ENCODE peak calls at places on chromosomes 6 and 20, in ten cellular contexts. One of them, this sample, is unnamed.

GRCh38 chr6:39792501-39793450 is 600 bp downstream of the DAAM2 start:
- DNase-seq in nephron progenitor cell: peak; percentile 21
- DNase-seq in colonic mucosa: no peak
- DNase-seq in islet precursor cell: peak; percentile 50
- DNase-seq in heart right ventricle: no peak
- DNase-seq in GM19239: no peak
- DNase-seq in RPMI7951: no peak
- DNase-seq in activated CD4-positive, alpha-beta T cell treated with anti-CD3 and anti-CD28 coated beads, Interleukin-2, amount 50 U/mL, for 48 hours: no peak
- DNase-seq in adrenal gland: peak; percentile 40
- DNase-seq in ELF-1: no peak
- DNase-seq in this sample: peak; percentile 31

GRCh38 chr6:151729829-151730495 is 77.5 kb upstream of the ESR1 start:
- DNase-seq in islet precursor cell: no peak
- DNase-seq in GM19239: no peak
- DNase-seq in heart right ventricle: no peak
- DNase-seq in ELF-1: no peak
- DNase-seq in colonic mucosa: no peak
- DNase-seq in adrenal gland: no peak
- DNase-seq in activated CD4-positive, alpha-beta T cell treated with anti-CD3 and anti-CD28 coated beads, Interleukin-2, amount 50 U/mL, for 48 hours: no peak
- DNase-seq in RPMI7951: no peak
- DNase-seq in nephron progenitor cell: no peak
- DNase-seq in this sample: peak; percentile 21

GRCh38 chr20:51386586-51386985 is 155.9 kb downstream of the NFATC2 start:
- DNase-seq in nephron progenitor cell: no peak
- DNase-seq in heart right ventricle: no peak
- DNase-seq in activated CD4-positive, alpha-beta T cell treated with anti-CD3 and anti-CD28 coated beads, Interleukin-2, amount 50 U/mL, for 48 hours: peak; percentile 64
- DNase-seq in ELF-1: no peak
- DNase-seq in RPMI7951: no peak
- DNase-seq in GM19239: no peak
- DNase-seq in adrenal gland: no peak
- DNase-seq in colonic mucosa: no peak
- DNase-seq in islet precursor cell: no peak
- DNase-seq in this sample: no peak

GRCh38 chr20:41649489-41649888 is 31.3 kb upstream of the CHD6 start:
- DNase-seq in colonic mucosa: peak; percentile 26
- DNase-seq in RPMI7951: no peak
- DNase-seq in GM19239: no peak
- DNase-seq in ELF-1: no peak
- DNase-seq in activated CD4-positive, alpha-beta T cell treated with anti-CD3 and anti-CD28 coated beads, Interleukin-2, amount 50 U/mL, for 48 hours: no peak
- DNase-seq in islet precursor cell: no peak
- DNase-seq in adrenal gland: no peak
- DNase-seq in nephron progenitor cell: no peak
- DNase-seq in heart right ventricle: no peak
- DNase-seq in this sample: no peak

GRCh38 chr20:53099851-53100250 is 127.7 kb downstream of the TSHZ2 start:
- DNase-seq in RPMI7951: no peak
- DNase-seq in heart right ventricle: no peak
- DNase-seq in ELF-1: no peak
- DNase-seq in colonic mucosa: no peak
- DNase-seq in activated CD4-positive, alpha-beta T cell treated with anti-CD3 and anti-CD28 coated beads, Interleukin-2, amount 50 U/mL, for 48 hours: no peak
- DNase-seq in nephron progenitor cell: no peak
- DNase-seq in GM19239: no peak
- DNase-seq in islet precursor cell: no peak
- DNase-seq in adrenal gland: no peak
- DNase-seq in this sample: no peak

GRCh38 chr6:107361568-107362270 is 97.6 kb downstream of the PDSS2 start:
- DNase-seq in islet precursor cell: peak; percentile 68
- DNase-seq in RPMI7951: peak; percentile 65
- DNase-seq in GM19239: no peak
- DNase-seq in colonic mucosa: no peak
- DNase-seq in ELF-1: peak; percentile 21
- DNase-seq in adrenal gland: no peak
- DNase-seq in heart right ventricle: no peak
- DNase-seq in activated CD4-positive, alpha-beta T cell treated with anti-CD3 and anti-CD28 coated beads, Interleukin-2, amount 50 U/mL, for 48 hours: no peak
- DNase-seq in nephron progenitor cell: no peak
- DNase-seq in this sample: peak; percentile 35

GRCh38 chr6:131629656-131630055 is 1.6 kb upstream of the MED23 start:
- DNase-seq in activated CD4-positive, alpha-beta T cell treated with anti-CD3 and anti-CD28 coated beads, Interleukin-2, amount 50 U/mL, for 48 hours: no peak
- DNase-seq in adrenal gland: no peak
- DNase-seq in colonic mucosa: no peak
- DNase-seq in ELF-1: no peak
- DNase-seq in islet precursor cell: no peak
- DNase-seq in RPMI7951: peak; percentile 97
- DNase-seq in heart right ventricle: no peak
- DNase-seq in GM19239: no peak
- DNase-seq in nephron progenitor cell: no peak
- DNase-seq in this sample: no peak

GRCh38 chr6:1894954-1895353 is 285.2 kb downstream of the FOXC1 start:
- DNase-seq in ELF-1: no peak
- DNase-seq in islet precursor cell: no peak
- DNase-seq in heart right ventricle: no peak
- DNase-seq in activated CD4-positive, alpha-beta T cell treated with anti-CD3 and anti-CD28 coated beads, Interleukin-2, amount 50 U/mL, for 48 hours: no peak
- DNase-seq in nephron progenitor cell: no peak
- DNase-seq in RPMI7951: no peak
- DNase-seq in adrenal gland: no peak
- DNase-seq in colonic mucosa: peak; percentile 81
- DNase-seq in GM19239: no peak
- DNase-seq in this sample: no peak

GRCh38 chr6:164928366-164929154 is 380.8 kb downstream of the C6orf118 start:
- DNase-seq in heart right ventricle: no peak
- DNase-seq in islet precursor cell: no peak
- DNase-seq in nephron progenitor cell: no peak
- DNase-seq in GM19239: no peak
- DNase-seq in ELF-1: no peak
- DNase-seq in colonic mucosa: no peak
- DNase-seq in activated CD4-positive, alpha-beta T cell treated with anti-CD3 and anti-CD28 coated beads, Interleukin-2, amount 50 U/mL, for 48 hours: no peak
- DNase-seq in RPMI7951: peak; percentile 2
- DNase-seq in adrenal gland: no peak
- DNase-seq in this sample: no peak

GRCh38 chr6:158715330-158716311 is 65.8 kb downstream of the SYTL3 start:
- DNase-seq in activated CD4-positive, alpha-beta T cell treated with anti-CD3 and anti-CD28 coated beads, Interleukin-2, amount 50 U/mL, for 48 hours: no peak
- DNase-seq in adrenal gland: no peak
- DNase-seq in islet precursor cell: no peak
- DNase-seq in ELF-1: peak; percentile 34
- DNase-seq in RPMI7951: no peak
- DNase-seq in nephron progenitor cell: no peak
- DNase-seq in colonic mucosa: peak; percentile 80
- DNase-seq in heart right ventricle: no peak
- DNase-seq in GM19239: peak; percentile 57
- DNase-seq in this sample: no peak

This sample was measured in GM23338.